ENCODE peak calls at places on chromosomes 3 and 15, in five cellular contexts. M is A673, F is GM23338, X is psoas muscle, B is dorsolateral prefrontal cortex. J is an unnamed sample.

GRCh38 chr15:20358066-20358780 is 183.4 kb downstream of the GOLGA6L6 start:
- DNase-seq in M (no peak), F (no peak), X (peak), B (peak), J (no peak)

GRCh38 chr3:31952205-31952604 is 28.9 kb downstream of the OSBPL10 start:
- DNase-seq in M (no peak), F (no peak), X (no peak), B (no peak), J (no peak)

GRCh38 chr3:59451041-59451763 is 401.4 kb upstream of the CFAP20DC start:
- DNase-seq in M (no peak), F (no peak), X (no peak), B (no peak), J (no peak)

GRCh38 chr3:58635371-58636285 is 30.9 kb downstream of the FAM3D start:
- DNase-seq in M (no peak), F (peak), X (no peak), B (no peak), J (no peak)

GRCh38 chr3:111859061-111859973 is at the start of gene PHLDB2:
- DNase-seq in M (peak), F (peak), X (peak), B (peak), J (no peak)

GRCh38 chr15:70578196-70578595 is 185.2 kb downstream of the UACA start:
- DNase-seq in M (no peak), F (no peak), X (no peak), B (no peak), J (no peak)

GRCh38 chr15:89098281-89098680 is 10.0 kb downstream of the ABHD2 start:
- DNase-seq in M (no peak), F (no peak), X (no peak), B (no peak), J (no peak)

GRCh38 chr3:113255100-113255853 is 43.9 kb downstream of the BOC start:
- DNase-seq in M (no peak), F (peak), X (no peak), B (no peak), J (no peak)

GRCh38 chr15:68781766-68782588 is 38.7 kb downstream of the ANP32A start:
- DNase-seq in M (no peak), F (no peak), X (peak), B (peak), J (no peak)

GRCh38 chr3:124395584-124396340 is 334.5 kb upstream of the UMPS start:
- DNase-seq in M (peak), F (no peak), X (no peak), B (no peak), J (no peak)

GRCh38 chr3:127739347-127740135 is 66.8 kb downstream of the ABTB1 start:
- DNase-seq in M (no peak), F (no peak), X (no peak), B (no peak), J (no peak)

GRCh38 chr3:46856576-46857471 is 6.4 kb downstream of the MYL3 start:
- DNase-seq in M (no peak), F (no peak), X (no peak), B (peak), J (no peak)

GRCh38 chr3:43770426-43771103 is 79.8 kb downstream of the ABHD5 start:
- DNase-seq in M (no peak), F (no peak), X (peak), B (peak), J (no peak)

GRCh38 chr3:17119198-17120072 is 234.7 kb downstream of the PLCL2 start:
- DNase-seq in M (no peak), F (no peak), X (no peak), B (no peak), J (no peak)

GRCh38 chr3:111709645-111710044 is 114.5 kb upstream of the ZBED2 start:
- DNase-seq in M (no peak), F (no peak), X (no peak), B (no peak), J (no peak)

GRCh38 chr3:171908731-171909130 is 65.6 kb downstream of the TMEM212 start:
- DNase-seq in M (no peak), F (no peak), X (no peak), B (no peak), J (no peak)

GRCh38 chr3:13012228-13012691 is 61.0 kb downstream of the IQSEC1 start:
- DNase-seq in M (peak), F (no peak), X (peak), B (peak), J (no peak)

GRCh38 chr15:62390793-62391543 is 225.9 kb upstream of the C2CD4B start:
- DNase-seq in M (peak), F (peak), X (peak), B (peak), J (no peak)

GRCh38 chr15:101167791-101168462 is 83.9 kb downstream of the CHSY1 start:
- DNase-seq in M (no peak), F (no peak), X (peak), B (no peak), J (peak)

GRCh38 chr3:90062018-90062417 is 954.6 kb downstream of the EPHA3 start:
- DNase-seq in M (peak), F (no peak), X (no peak), B (no peak), J (no peak)

GRCh38 chr15:80403712-80404056 is 498 bp upstream of the ARNT2 start:
- DNase-seq in M (no peak), F (peak), X (no peak), B (peak), J (no peak)

GRCh38 chr15:35693286-35693685 is 147.3 kb upstream of the DPH6 start:
- DNase-seq in M (no peak), F (no peak), X (no peak), B (no peak), J (no peak)

GRCh38 chr15:41661529-41662225 is 1.5 kb downstream of the MGA start:
- DNase-seq in M (peak), F (peak), X (peak), B (peak), J (peak)

GRCh38 chr3:50658831-50659230 is 15.9 kb upstream of the DOCK3 start:
- DNase-seq in M (no peak), F (no peak), X (no peak), B (peak), J (no peak)

GRCh38 chr15:91970142-91970541 is 116.6 kb downstream of the SLCO3A1 start:
- DNase-seq in M (no peak), F (no peak), X (peak), B (peak), J (peak)

GRCh38 chr3:47578119-47578630 is 490 bp downstream of the CSPG5 start:
- DNase-seq in M (peak), F (peak), X (peak), B (peak), J (no peak)

GRCh38 chr3:141707741-141708203 is 30.3 kb upstream of the RNF7 start:
- DNase-seq in M (peak), F (no peak), X (no peak), B (no peak), J (no peak)

GRCh38 chr3:71565976-71566375 is 17.6 kb downstream of the FOXP1 start:
- DNase-seq in M (no peak), F (no peak), X (no peak), B (no peak), J (no peak)

GRCh38 chr3:81579744-81580143 is 181.7 kb downstream of the GBE1 start:
- DNase-seq in M (no peak), F (peak), X (no peak), B (no peak), J (no peak)

GRCh38 chr15:67521770-67522568 is 1.0 kb downstream of the C15orf61 start:
- DNase-seq in M (peak), F (no peak), X (no peak), B (no peak), J (no peak)

DNA sequence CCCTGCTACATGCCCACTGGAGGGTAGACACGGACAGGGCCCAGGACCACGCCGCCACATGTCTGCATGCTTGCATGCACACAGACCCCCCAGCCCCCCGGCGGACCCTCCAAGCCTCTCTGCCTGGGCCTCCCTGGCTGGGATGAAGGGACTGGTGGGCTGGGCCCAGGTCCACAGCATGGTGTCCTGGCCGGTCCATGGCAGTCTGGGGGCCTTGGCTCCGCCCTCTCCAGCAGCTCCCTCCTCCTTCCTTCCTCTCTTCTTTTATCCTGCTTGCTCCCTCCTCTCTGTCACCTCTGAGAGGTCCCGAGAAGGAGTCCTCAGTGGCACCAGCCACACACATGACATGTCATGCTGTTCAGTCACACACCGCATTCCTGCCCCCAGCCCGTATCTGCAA is 24.5 kb downstream of the DUSP7 start:
- DNase-seq in M (no peak), F (no peak), X (no peak), B (no peak), J (no peak)
- H3K27ac ChIP-seq in M (no peak), F (no peak), X (no peak), B (no peak), J (no peak)

GRCh38 chr15:99124641-99125040 is 19.8 kb downstream of the SYNM start:
- DNase-seq in M (no peak), F (no peak), X (no peak), B (no peak), J (no peak)

GRCh38 chr15:99125061-99125990 is 20.4 kb downstream of the SYNM start:
- DNase-seq in M (no peak), F (no peak), X (peak), B (no peak), J (no peak)

GRCh38 chr15:99122831-99123705 is 18.2 kb downstream of the SYNM start:
- DNase-seq in M (no peak), F (no peak), X (no peak), B (no peak), J (no peak)

GRCh38 chr15:99121691-99122410 is 17.0 kb downstream of the SYNM start:
- DNase-seq in M (no peak), F (no peak), X (no peak), B (no peak), J (no peak)

GRCh38 chr15:99123706-99124451 is 19.0 kb downstream of the SYNM start:
- DNase-seq in M (peak), F (peak), X (peak), B (peak), J (peak)
- H3K4me3 ChIP-seq in M (peak), F (no peak), X (peak), B (peak), J (peak)

GRCh38 chr3:147417896-147418295 is 8.7 kb downstream of the ZIC1 start:
- DNase-seq in M (no peak), F (no peak), X (no peak), B (no peak), J (no peak)

GRCh38 chr3:147413712-147414325 is 4.7 kb downstream of the ZIC1 start:
- DNase-seq in M (no peak), F (peak), X (no peak), B (no peak), J (no peak)

GRCh38 chr3:147414369-147415135 is 5.4 kb downstream of the ZIC1 start:
- DNase-seq in M (no peak), F (no peak), X (no peak), B (no peak), J (no peak)

GRCh38 chr3:147415337-147415736 is 6.2 kb downstream of the ZIC1 start:
- DNase-seq in M (no peak), F (peak), X (no peak), B (no peak), J (no peak)

GRCh38 chr3:147415819-147416218 is 6.7 kb downstream of the ZIC1 start:
- DNase-seq in M (no peak), F (no peak), X (no peak), B (no peak), J (no peak)
- TF ChIP-seq CTCF in M (peak), F (peak), X (no peak), B (no peak), J (peak)

DNA sequence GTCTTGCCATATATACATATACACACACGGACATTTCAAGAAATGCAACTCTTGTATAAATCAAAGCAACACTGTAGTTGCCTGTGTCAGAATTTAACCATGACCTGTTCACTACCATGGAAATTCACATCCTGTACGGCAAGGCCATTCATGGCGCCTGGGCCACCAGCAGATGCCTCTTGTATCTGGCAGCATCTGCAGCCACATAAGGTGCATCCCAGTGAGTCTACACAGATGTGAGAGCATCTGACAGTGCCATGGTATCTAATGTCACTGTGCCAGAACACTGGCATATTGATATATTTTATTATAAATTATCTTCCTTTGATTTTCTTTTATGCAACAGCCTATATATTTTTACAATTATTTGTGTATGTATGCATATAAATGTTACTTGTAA is 25.1 kb downstream of the PDZRN3 start:
- DNase-seq in M (no peak), F (no peak), X (no peak), B (no peak), J (no peak)
- H3K27ac ChIP-seq in M (no peak), F (no peak), X (no peak), B (no peak), J (no peak)

GRCh38 chr3:30614373-30614772 is 8.0 kb downstream of the TGFBR2 start:
- DNase-seq in M (no peak), F (no peak), X (no peak), B (no peak), J (no peak)
- H3K4me3 ChIP-seq in M (no peak), F (no peak), X (no peak), B (no peak), J (no peak)

DNA sequence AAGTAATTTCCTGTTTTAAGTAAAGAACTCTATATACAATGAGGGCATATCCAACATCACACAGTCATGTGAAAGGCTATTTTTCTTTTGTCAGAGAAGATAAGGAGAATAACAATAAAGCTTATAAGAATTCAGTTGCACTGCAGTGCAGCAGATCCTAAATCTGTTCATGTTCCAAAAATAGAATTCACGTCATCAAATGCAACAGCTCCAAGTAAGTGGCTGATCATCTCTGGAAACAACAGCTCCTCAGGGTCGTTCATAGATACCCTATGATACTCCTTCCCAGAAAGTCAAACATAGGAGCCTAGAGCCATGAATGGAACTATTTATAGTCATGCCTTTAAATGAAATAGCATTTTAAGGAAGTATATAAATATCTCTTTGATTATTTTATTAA is 100.2 kb downstream of the FMN1 start:
- DNase-seq in M (no peak), F (no peak), X (no peak), B (no peak), J (no peak)
- TF ChIP-seq CTCF in M (no peak), F (no peak), X (no peak), B (no peak), J (no peak)

GRCh38 chr3:189834462-189834861 is 203.3 kb downstream of the TP63 start:
- DNase-seq in M (no peak), F (no peak), X (no peak), B (no peak), J (no peak)

GRCh38 chr3:189836795-189837194 is 205.6 kb downstream of the TP63 start:
- DNase-seq in M (no peak), F (no peak), X (no peak), B (no peak), J (no peak)

GRCh38 chr3:189830401-189830800 is 199.2 kb downstream of the TP63 start:
- DNase-seq in M (no peak), F (no peak), X (no peak), B (no peak), J (no peak)

GRCh38 chr3:189833266-189833665 is 202.1 kb downstream of the TP63 start:
- DNase-seq in M (no peak), F (no peak), X (no peak), B (no peak), J (no peak)

GRCh38 chr3:189833996-189834395 is 202.8 kb downstream of the TP63 start:
- DNase-seq in M (no peak), F (peak), X (no peak), B (no peak), J (no peak)
- H3K27ac ChIP-seq in M (no peak), F (no peak), X (no peak), B (no peak), J (no peak)